ENCODE peak calls at places on chromosomes 6 and 20, in five cellular contexts. One of them, this sample, is unnamed.

GRCh38 chr6:37904590-37904989 is 85.1 kb downstream of the ZFAND3 start:
- DNase-seq in NAMALWA: no peak
- DNase-seq in NCI-H1436: no peak
- DNase-seq in kidney glomerular epithelial cell: no peak
- DNase-seq in A172: no peak
- DNase-seq in this sample: no peak

GRCh38 chr20:36483919-36484808 is 57.2 kb upstream of the MYL9 start:
- DNase-seq in NAMALWA: no peak
- DNase-seq in NCI-H1436: no peak
- DNase-seq in kidney glomerular epithelial cell: no peak
- DNase-seq in A172: no peak
- DNase-seq in this sample: no peak

GRCh38 chr6:7146079-7146828 is 38.5 kb downstream of the RREB1 start:
- DNase-seq in NAMALWA: peak; percentile 47
- DNase-seq in NCI-H1436: no peak
- DNase-seq in kidney glomerular epithelial cell: no peak
- DNase-seq in A172: no peak
- DNase-seq in this sample: peak; percentile 59

GRCh38 chr6:157493173-157493572 is 112.2 kb downstream of the ZDHHC14 start:
- DNase-seq in NAMALWA: no peak
- DNase-seq in NCI-H1436: no peak
- DNase-seq in kidney glomerular epithelial cell: no peak
- DNase-seq in A172: no peak
- DNase-seq in this sample: no peak

GRCh38 chr6:10962673-10963072 is 75.8 kb downstream of the SYCP2L start:
- DNase-seq in NAMALWA: no peak
- DNase-seq in NCI-H1436: no peak
- DNase-seq in kidney glomerular epithelial cell: peak; percentile 34
- DNase-seq in A172: peak; percentile 18
- DNase-seq in this sample: no peak

GRCh38 chr6:449486-450419 is 58.2 kb downstream of the IRF4 start:
- DNase-seq in NAMALWA: no peak
- DNase-seq in NCI-H1436: no peak
- DNase-seq in kidney glomerular epithelial cell: no peak
- DNase-seq in A172: no peak
- DNase-seq in this sample: no peak

GRCh38 chr6:83870649-83871048 is 11.2 kb downstream of the CYB5R4 start:
- DNase-seq in NAMALWA: no peak
- DNase-seq in NCI-H1436: no peak
- DNase-seq in kidney glomerular epithelial cell: no peak
- DNase-seq in A172: no peak
- DNase-seq in this sample: no peak

GRCh38 chr6:20098267-20098876 is 113.9 kb downstream of the MBOAT1 start:
- DNase-seq in NAMALWA: no peak
- DNase-seq in NCI-H1436: no peak
- DNase-seq in kidney glomerular epithelial cell: no peak
- DNase-seq in A172: no peak
- DNase-seq in this sample: no peak

GRCh38 chr20:36260316-36260715 is 24.0 kb downstream of the AAR2 start:
- DNase-seq in NAMALWA: no peak
- DNase-seq in NCI-H1436: no peak
- DNase-seq in kidney glomerular epithelial cell: no peak
- DNase-seq in A172: no peak
- DNase-seq in this sample: no peak

GRCh38 chr6:99993533-99994251 is at the start of gene MCHR2:
- DNase-seq in NAMALWA: no peak
- DNase-seq in NCI-H1436: no peak
- DNase-seq in kidney glomerular epithelial cell: no peak
- DNase-seq in A172: no peak
- DNase-seq in this sample: no peak

GRCh38 chr20:63123326-63123725 is 92.6 kb downstream of the YTHDF1 start:
- DNase-seq in NAMALWA: no peak
- DNase-seq in NCI-H1436: no peak
- DNase-seq in kidney glomerular epithelial cell: no peak
- DNase-seq in A172: no peak
- DNase-seq in this sample: no peak

GRCh38 chr6:56370127-56370540 is 122.8 kb upstream of the COL21A1 start:
- DNase-seq in NAMALWA: no peak
- DNase-seq in NCI-H1436: no peak
- DNase-seq in kidney glomerular epithelial cell: no peak
- DNase-seq in A172: no peak
- DNase-seq in this sample: no peak

GRCh38 chr20:64090165-64090564 is 6.0 kb upstream of the LKAAEAR1 start:
- DNase-seq in NAMALWA: no peak
- DNase-seq in NCI-H1436: peak; percentile 67
- DNase-seq in kidney glomerular epithelial cell: no peak
- DNase-seq in A172: no peak
- DNase-seq in this sample: no peak

GRCh38 chr6:31400467-31401289 is 2.7 kb upstream of the MICA start:
- DNase-seq in NAMALWA: peak; percentile 80
- DNase-seq in NCI-H1436: no peak
- DNase-seq in kidney glomerular epithelial cell: peak; percentile 18
- DNase-seq in A172: peak; percentile 41
- DNase-seq in this sample: peak; percentile 81

GRCh38 chr6:157955675-157956074 is 26.0 kb upstream of the SYNJ2 start:
- DNase-seq in NAMALWA: no peak
- DNase-seq in NCI-H1436: no peak
- DNase-seq in kidney glomerular epithelial cell: no peak
- DNase-seq in A172: no peak
- DNase-seq in this sample: no peak

GRCh38 chr20:50728981-50729874 is 2.2 kb upstream of the PARD6B start:
- DNase-seq in NAMALWA: no peak
- DNase-seq in NCI-H1436: no peak
- DNase-seq in kidney glomerular epithelial cell: peak; percentile 57
- DNase-seq in A172: no peak
- DNase-seq in this sample: no peak

GRCh38 chr6:142728910-142729481 is 216.0 kb downstream of the HIVEP2 start:
- DNase-seq in NAMALWA: no peak
- DNase-seq in NCI-H1436: no peak
- DNase-seq in kidney glomerular epithelial cell: no peak
- DNase-seq in A172: peak; percentile 21
- DNase-seq in this sample: no peak

GRCh38 chr20:56925696-56926101 is 296.6 kb downstream of the TFAP2C start:
- DNase-seq in NAMALWA: no peak
- DNase-seq in NCI-H1436: no peak
- DNase-seq in kidney glomerular epithelial cell: no peak
- DNase-seq in A172: no peak
- DNase-seq in this sample: no peak

GRCh38 chr6:27891300-27891913 is 20.8 kb downstream of the OR2B2 start:
- DNase-seq in NAMALWA: peak; percentile 84
- DNase-seq in NCI-H1436: no peak
- DNase-seq in kidney glomerular epithelial cell: no peak
- DNase-seq in A172: no peak
- DNase-seq in this sample: no peak

GRCh38 chr20:2932497-2932896 is 59.2 kb downstream of the PTPRA start:
- DNase-seq in NAMALWA: no peak
- DNase-seq in NCI-H1436: no peak
- DNase-seq in kidney glomerular epithelial cell: no peak
- DNase-seq in A172: no peak
- DNase-seq in this sample: no peak

GRCh38 chr6:116536216-116536621 is 9.3 kb downstream of the TRAPPC3L start:
- DNase-seq in NAMALWA: peak; percentile 82
- DNase-seq in NCI-H1436: peak; percentile 47
- DNase-seq in kidney glomerular epithelial cell: peak; percentile 49
- DNase-seq in A172: peak; percentile 60
- DNase-seq in this sample: peak; percentile 67

GRCh38 chr6:99026135-99026534 is 78.4 kb upstream of the FBXL4 start:
- DNase-seq in NAMALWA: peak; percentile 38
- DNase-seq in NCI-H1436: no peak
- DNase-seq in kidney glomerular epithelial cell: no peak
- DNase-seq in A172: peak; percentile 5
- DNase-seq in this sample: peak; percentile 35

GRCh38 chr20:36060676-36061075 is 92.3 kb downstream of the CNBD2 start:
- DNase-seq in NAMALWA: no peak
- DNase-seq in NCI-H1436: no peak
- DNase-seq in kidney glomerular epithelial cell: no peak
- DNase-seq in A172: no peak
- DNase-seq in this sample: no peak

GRCh38 chr20:58743929-58744534 is 51.4 kb downstream of the NPEPL1 start:
- DNase-seq in NAMALWA: no peak
- DNase-seq in NCI-H1436: no peak
- DNase-seq in kidney glomerular epithelial cell: no peak
- DNase-seq in A172: no peak
- DNase-seq in this sample: no peak

GRCh38 chr6:16236009-16236501 is 2.3 kb upstream of the GMPR start:
- DNase-seq in NAMALWA: no peak
- DNase-seq in NCI-H1436: no peak
- DNase-seq in kidney glomerular epithelial cell: no peak
- DNase-seq in A172: no peak
- DNase-seq in this sample: no peak

GRCh38 chr6:44508646-44509045 is 121.1 kb downstream of the CDC5L start:
- DNase-seq in NAMALWA: no peak
- DNase-seq in NCI-H1436: no peak
- DNase-seq in kidney glomerular epithelial cell: peak; percentile 37
- DNase-seq in A172: peak; percentile 16
- DNase-seq in this sample: no peak

GRCh38 chr6:13923527-13924145 is 1.1 kb upstream of the RNF182 start:
- DNase-seq in NAMALWA: no peak
- DNase-seq in NCI-H1436: no peak
- DNase-seq in kidney glomerular epithelial cell: peak; percentile 43
- DNase-seq in A172: no peak
- DNase-seq in this sample: no peak

GRCh38 chr6:139534472-139535115 is 160.1 kb upstream of the CITED2 start:
- DNase-seq in NAMALWA: no peak
- DNase-seq in NCI-H1436: no peak
- DNase-seq in kidney glomerular epithelial cell: no peak
- DNase-seq in A172: peak; percentile 16
- DNase-seq in this sample: no peak

GRCh38 chr6:39724787-39725631 is at the start of gene KIF6:
- DNase-seq in NAMALWA: peak; percentile 87
- DNase-seq in NCI-H1436: peak; percentile 90
- DNase-seq in kidney glomerular epithelial cell: peak; percentile 90
- DNase-seq in A172: no peak
- DNase-seq in this sample: no peak

GRCh38 chr6:123380257-123380656 is 256.5 kb downstream of the TRDN start:
- DNase-seq in NAMALWA: peak; percentile 53
- DNase-seq in NCI-H1436: peak; percentile 65
- DNase-seq in kidney glomerular epithelial cell: no peak
- DNase-seq in A172: peak; percentile 61
- DNase-seq in this sample: peak; percentile 63

GRCh38 chr6:112188906-112189305 is 65.5 kb downstream of the LAMA4 start:
- DNase-seq in NAMALWA: no peak
- DNase-seq in NCI-H1436: no peak
- DNase-seq in kidney glomerular epithelial cell: no peak
- DNase-seq in A172: no peak
- DNase-seq in this sample: no peak

GRCh38 chr20:40584128-40584819 is 104.8 kb downstream of the MAFB start:
- DNase-seq in NAMALWA: no peak
- DNase-seq in NCI-H1436: no peak
- DNase-seq in kidney glomerular epithelial cell: no peak
- DNase-seq in A172: no peak
- DNase-seq in this sample: no peak

GRCh38 chr20:3660262-3661059 is 2.7 kb downstream of the GFRA4 start:
- DNase-seq in NAMALWA: no peak
- DNase-seq in NCI-H1436: no peak
- DNase-seq in kidney glomerular epithelial cell: no peak
- DNase-seq in A172: no peak
- DNase-seq in this sample: no peak

GRCh38 chr6:18742406-18742805 is 355.3 kb downstream of the RNF144B start:
- DNase-seq in NAMALWA: no peak
- DNase-seq in NCI-H1436: no peak
- DNase-seq in kidney glomerular epithelial cell: no peak
- DNase-seq in A172: peak; percentile 33
- DNase-seq in this sample: peak; percentile 37

GRCh38 chr6:156699017-156699421 is 78.2 kb upstream of the ARID1B start:
- DNase-seq in NAMALWA: no peak
- DNase-seq in NCI-H1436: no peak
- DNase-seq in kidney glomerular epithelial cell: peak; percentile 42
- DNase-seq in A172: peak; percentile 64
- DNase-seq in this sample: peak; percentile 62

GRCh38 chr20:63027425-63028389 is 20.9 kb upstream of the BHLHE23 start:
- DNase-seq in NAMALWA: peak; percentile 59
- DNase-seq in NCI-H1436: peak; percentile 30
- DNase-seq in kidney glomerular epithelial cell: no peak
- DNase-seq in A172: peak; percentile 17
- DNase-seq in this sample: peak; percentile 32